ENCODE peak calls at places on chromosomes 2 and 18, in four cellular contexts. I is GM12878, W is K562, X is GM12891. Q is an unnamed sample.

GRCh38 chr2:16142383-16143361 is 202.3 kb downstream of the MYCN start:
- DNase-seq in I (no peak), W (no peak), X (no peak), Q (no peak)

GRCh38 chr2:135975702-135976101 is 9.7 kb downstream of the DARS1 start:
- DNase-seq in I (no peak), W (no peak), X (no peak), Q (no peak)

GRCh38 chr2:14094592-14094991 is 537.9 kb upstream of the LRATD1 start:
- DNase-seq in I (no peak), W (no peak), X (no peak), Q (no peak)

GRCh38 chr18:901769-902168 is 2.9 kb upstream of the ADCYAP1 start:
- DNase-seq in I (no peak), W (no peak), X (no peak), Q (no peak)

GRCh38 chr2:240247868-240248820 is 107.7 kb upstream of the OTOS start:
- DNase-seq in I (no peak), W (no peak), X (no peak), Q (no peak)

GRCh38 chr18:6315556-6316331 is 99.0 kb downstream of the L3MBTL4 start:
- DNase-seq in I (no peak), W (no peak), X (no peak), Q (no peak)

GRCh38 chr2:246489-247145 is 17.2 kb downstream of the SH3YL1 start:
- DNase-seq in I (no peak), W (peak), X (no peak), Q (peak)

GRCh38 chr2:88837511-88838160 is 146.2 kb downstream of the RPIA start:
- DNase-seq in I (no peak), W (no peak), X (no peak), Q (no peak)

GRCh38 chr2:240557808-240558207 is at the start of gene ANKMY1:
- DNase-seq in I (no peak), W (no peak), X (peak), Q (no peak)

GRCh38 chr2:172288603-172289002 is 138.8 kb upstream of the ITGA6 start:
- DNase-seq in I (no peak), W (no peak), X (no peak), Q (no peak)

GRCh38 chr2:15142069-15142689 is 419.0 kb downstream of the NBAS start:
- DNase-seq in I (peak), W (no peak), X (peak), Q (peak)

GRCh38 chr2:63051795-63052333 is 1.2 kb downstream of the OTX1 start:
- DNase-seq in I (no peak), W (no peak), X (no peak), Q (no peak)

GRCh38 chr18:12391487-12392136 is 14.6 kb upstream of the AFG3L2 start:
- DNase-seq in I (no peak), W (peak), X (peak), Q (peak)

GRCh38 chr18:2406544-2406943 is 164.8 kb downstream of the METTL4 start:
- DNase-seq in I (no peak), W (no peak), X (no peak), Q (no peak)

GRCh38 chr2:238097988-238098853 is 1.9 kb upstream of the ESPNL start:
- DNase-seq in I (no peak), W (peak), X (peak), Q (peak)

GRCh38 chr18:27363918-27364317 is 178.8 kb upstream of the CHST9 start:
- DNase-seq in I (no peak), W (no peak), X (no peak), Q (no peak)

GRCh38 chr2:167057461-167057860 is 169.2 kb downstream of the XIRP2 start:
- DNase-seq in I (no peak), W (no peak), X (no peak), Q (no peak)

GRCh38 chr2:196927318-196928225 is 1.1 kb upstream of the PGAP1 start:
- DNase-seq in I (no peak), W (peak), X (no peak), Q (peak)

GRCh38 chr2:108934583-108935230 is 54.3 kb downstream of the EDAR start:
- DNase-seq in I (no peak), W (no peak), X (no peak), Q (no peak)

GRCh38 chr2:120641366-120641771 is 94.3 kb upstream of the GLI2 start:
- DNase-seq in I (no peak), W (no peak), X (no peak), Q (no peak)
- TF ChIP-seq SPI1 in I (no peak), W (no peak), X (no peak), Q (no peak)

DNA sequence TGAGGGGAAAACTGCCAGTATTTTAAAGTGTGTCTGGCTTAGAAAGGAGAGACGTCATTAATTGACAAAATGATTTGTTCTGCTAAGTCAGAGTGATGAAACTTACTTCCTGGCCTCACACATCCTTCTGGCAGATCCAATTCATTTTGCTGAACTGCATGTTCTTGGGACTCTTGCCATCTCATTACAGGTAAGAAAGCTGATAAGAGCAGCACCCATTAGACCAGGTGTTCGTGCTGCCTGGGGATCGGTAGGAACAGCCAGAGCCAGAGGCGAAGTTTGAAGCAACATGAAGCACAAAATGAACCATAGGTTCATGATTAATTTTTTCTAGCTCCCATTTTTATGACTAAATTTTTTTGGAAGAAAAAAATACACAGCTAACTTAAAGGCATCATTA is 38.1 kb downstream of the KCNE4 start:
- DNase-seq in I (no peak), W (no peak), X (no peak), Q (no peak)
- TF ChIP-seq SPI1 in I (no peak), W (no peak), X (no peak), Q (no peak)

DNA sequence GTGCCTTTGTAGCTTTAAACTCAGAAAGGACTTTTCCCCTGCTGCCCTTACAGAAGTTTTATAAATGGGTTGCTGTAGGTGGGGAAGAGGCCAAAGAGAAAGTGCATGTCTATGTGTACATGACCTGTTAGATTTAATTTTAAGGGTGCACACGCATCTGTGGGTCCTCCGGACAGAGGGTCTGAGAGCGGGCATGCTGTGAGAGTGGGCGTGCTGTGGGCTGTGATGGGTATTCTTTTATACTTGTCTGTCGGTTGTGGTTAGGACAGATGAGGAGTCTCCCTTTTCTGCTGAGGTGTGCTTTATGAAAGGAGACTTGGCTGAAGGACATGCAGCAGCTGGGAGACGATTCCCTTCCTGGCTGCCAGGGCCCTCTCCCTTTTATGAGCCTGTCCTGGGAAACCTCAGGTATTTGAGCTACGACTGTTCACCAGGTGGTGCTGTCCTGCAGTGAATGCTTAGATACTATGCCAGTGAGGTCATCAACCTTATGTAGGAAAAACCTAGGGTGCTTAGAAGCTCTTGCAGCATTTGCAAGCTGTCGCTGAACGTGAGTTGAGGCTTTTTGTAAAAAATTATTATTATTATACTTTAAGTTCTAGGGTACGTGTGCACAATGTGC is 67.5 kb downstream of the TANC1 start:
- DNase-seq in I (no peak), W (peak), X (no peak), Q (no peak)
- TF ChIP-seq SPI1 in I (no peak), W (no peak), X (no peak), Q (no peak)

GRCh38 chr2:207772081-207772843 is 2.6 kb upstream of the FZD5 start:
- DNase-seq in I (no peak), W (peak), X (no peak), Q (no peak)
- TF ChIP-seq SPI1 in I (no peak), W (no peak), X (no peak), Q (no peak)

Q was measured in HL-60.